ENCODE peak calls at places on chromosome 11, in four cellular contexts. I is HFF-Myc, P is hepatocyte, F is AG09309. T is an unnamed sample.

GRCh38 chr11:46348986-46349401 is 1.7 kb downstream of the DGKZ start:
- DNase-seq in P (no peak), I (no peak), F (no peak), T (no peak)

GRCh38 chr11:119087747-119088241 is 3.1 kb downstream of the HMBS start:
- DNase-seq in F (no peak), P (no peak), I (no peak), T (no peak)

GRCh38 chr11:93020248-93021088 is 51.0 kb downstream of the MTNR1B start:
- DNase-seq in P (no peak), I (peak; percentile 61), F (no peak), T (no peak)

GRCh38 chr11:109993786-109994185 is 99.4 kb upstream of the ZC3H12C start:
- DNase-seq in P (no peak), I (no peak), F (peak; percentile 67), T (no peak)

GRCh38 chr11:61452825-61453224 is 22.9 kb downstream of the SDHAF2 start:
- DNase-seq in I (no peak), P (no peak), F (no peak), T (no peak)

GRCh38 chr11:64088159-64089026 is 52.7 kb downstream of the FLRT1 start:
- DNase-seq in I (no peak), P (no peak), F (no peak), T (no peak)

GRCh38 chr11:129817282-129818051 is 1.8 kb downstream of the TMEM45B start:
- DNase-seq in F (no peak), P (peak; percentile 54), I (no peak), T (no peak)

GRCh38 chr11:35009191-35009940 is 92.9 kb downstream of the PDHX start:
- DNase-seq in P (peak; percentile 43), F (peak; percentile 80), I (peak; percentile 56), T (peak; percentile 81)

GRCh38 chr11:14413307-14414072 is 54.5 kb upstream of the RRAS2 start:
- DNase-seq in F (no peak), P (no peak), I (no peak), T (no peak)

GRCh38 chr11:90757851-90758494 is 535.1 kb upstream of the CHORDC1 start:
- DNase-seq in I (no peak), P (no peak), F (no peak), T (peak; percentile 1)

GRCh38 chr11:109423114-109423859 is 1.3 kb downstream of the C11orf87 start:
- DNase-seq in F (no peak), I (no peak), P (peak; percentile 13), T (no peak)

GRCh38 chr11:12077535-12078280 is 32.7 kb upstream of the MICAL2 start:
- DNase-seq in F (no peak), P (no peak), I (no peak), T (no peak)

GRCh38 chr11:107859459-107860239 is 1.1 kb upstream of the SLC35F2 start:
- DNase-seq in P (peak; percentile 30), F (no peak), I (no peak), T (peak; percentile 44)

GRCh38 chr11:75430692-75431532 is 2.1 kb downstream of the KLHL35 start:
- DNase-seq in F (no peak), I (no peak), P (no peak), T (no peak)

GRCh38 chr11:125428486-125429173 is 67.4 kb downstream of the FEZ1 start:
- DNase-seq in I (no peak), F (no peak), P (no peak), T (peak; percentile 16)

GRCh38 chr11:47924184-47924671 is 56.1 kb upstream of the PTPRJ start:
- DNase-seq in I (no peak), F (no peak), P (peak; percentile 44), T (peak; percentile 75)

GRCh38 chr11:993141-993540 is 43.4 kb downstream of the MUC6 start:
- DNase-seq in P (no peak), I (no peak), F (no peak), T (no peak)

GRCh38 chr11:129434641-129435498 is 59.2 kb downstream of the BARX2 start:
- DNase-seq in I (no peak), F (no peak), P (no peak), T (no peak)

DNA sequence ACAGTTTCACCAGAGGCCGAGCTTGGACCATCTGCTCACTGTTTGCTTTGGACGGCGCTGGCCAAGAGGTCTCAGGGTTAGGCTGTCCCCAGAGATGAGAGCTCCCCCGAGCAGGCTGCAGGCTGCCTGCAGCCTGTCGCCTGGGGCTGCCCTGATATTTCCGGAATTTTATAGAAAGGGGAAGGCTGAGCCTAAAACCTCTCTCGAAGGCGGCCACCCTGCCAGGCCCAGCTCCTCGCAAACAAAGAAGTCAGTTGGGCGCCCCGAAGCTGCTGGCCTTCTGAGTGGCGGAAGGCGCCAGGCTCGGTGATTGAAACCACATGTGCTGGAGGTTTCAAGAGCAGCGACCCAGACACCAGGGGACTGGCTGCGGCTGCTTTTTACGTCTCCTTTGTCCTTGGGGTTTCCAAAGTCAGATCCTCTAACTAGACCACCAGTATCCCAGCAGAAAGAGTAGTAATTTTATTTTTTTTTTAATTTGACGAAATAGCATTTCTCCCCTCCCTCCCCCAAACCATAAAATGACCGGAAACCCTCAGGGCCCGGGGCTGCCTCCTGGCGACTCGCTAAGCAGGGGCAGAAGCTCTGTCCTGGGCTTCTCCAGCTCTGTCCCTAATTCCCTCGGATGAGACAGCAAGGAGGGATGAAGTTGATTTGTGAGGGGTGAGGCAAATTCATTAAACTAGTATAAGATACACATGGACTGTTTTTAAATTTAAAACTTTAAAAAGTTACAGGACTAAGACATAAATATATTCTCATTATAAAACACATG is 57.4 kb downstream of the CLMP start:
- DNase-seq in I (peak; percentile 76), F (peak; percentile 69), P (peak; percentile 66), T (no peak)
- TF ChIP-seq CTCF in I (peak; percentile 21), F (no peak), P (no peak), T (no peak)

DNA sequence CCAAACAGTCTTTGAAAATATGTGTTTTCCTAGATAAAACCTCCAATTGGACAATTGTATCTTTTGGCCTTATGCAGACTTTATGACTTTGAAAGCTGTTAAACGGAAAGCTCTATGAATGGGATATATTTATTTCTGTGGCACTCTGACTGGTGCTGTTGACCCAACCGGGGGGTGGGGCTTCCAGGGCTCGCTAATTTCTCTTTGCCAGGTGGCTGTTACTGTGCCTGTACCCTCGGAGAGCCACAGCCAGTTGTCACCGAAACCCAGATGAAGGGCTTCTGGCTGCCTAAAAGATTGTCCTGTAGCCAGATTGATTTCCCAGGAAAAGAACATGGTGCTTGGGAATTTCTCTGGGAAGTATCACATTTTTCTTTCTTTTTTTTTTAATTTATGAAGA is 132.7 kb upstream of the NAV2 start:
- DNase-seq in I (no peak), F (no peak), P (no peak), T (no peak)
- TF ChIP-seq CTCF in I (no peak), F (no peak), P (no peak), T (no peak)

DNA sequence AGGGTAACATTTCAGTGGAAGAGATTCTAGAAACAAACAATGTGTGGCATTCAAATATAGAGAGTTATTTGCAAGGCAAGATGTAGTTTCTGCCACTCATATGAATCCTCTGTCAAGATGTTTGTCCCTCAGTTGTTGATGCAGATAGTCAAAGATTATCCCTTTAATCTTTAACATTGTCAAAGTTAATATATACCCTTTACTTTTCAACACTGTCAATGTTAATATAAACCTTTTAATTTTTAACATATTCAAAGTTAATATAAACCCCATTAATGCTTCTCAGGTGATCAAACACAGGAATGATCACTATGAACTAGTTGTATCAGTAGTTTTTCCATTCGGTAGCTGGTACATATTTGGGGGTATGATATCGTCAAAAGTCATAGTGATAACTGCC is 51.9 kb upstream of the PICALM start:
- DNase-seq in F (no peak), P (no peak), I (no peak), T (no peak)
- TF ChIP-seq CTCF in F (no peak), P (no peak), I (no peak), T (no peak)

DNA sequence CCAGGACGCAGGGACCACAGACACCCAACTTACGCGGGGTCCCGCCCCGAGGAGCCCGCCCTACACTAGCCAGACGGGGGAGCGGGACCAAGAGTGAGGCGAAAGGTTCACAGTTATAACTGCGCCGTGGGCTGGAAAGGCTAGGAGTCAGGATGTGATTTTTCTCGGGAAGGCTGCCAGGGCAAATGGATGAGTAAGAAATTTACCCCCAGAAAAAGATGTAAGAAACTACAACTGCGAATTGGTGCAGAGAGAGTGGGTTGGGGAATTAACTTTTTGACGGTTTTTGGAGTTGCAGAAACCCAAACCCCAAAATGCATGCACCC is 1.3 kb downstream of the TSPAN18 start:
- DNase-seq in P (no peak), I (no peak), F (no peak), T (no peak)
- TF ChIP-seq CTCF in P (no peak), I (no peak), F (no peak), T (no peak)

GRCh38 chr11:72848846-72849466 is 34.7 kb downstream of the ATG16L2 start:
- DNase-seq in F (no peak), I (no peak), P (peak; percentile 47), T (peak; percentile 36)
- TF ChIP-seq CTCF in F (peak; percentile 73), I (peak; percentile 69), P (peak; percentile 62), T (peak; percentile 41)